ENCODE peak calls at places on chromosomes 11 and 22, in four cellular contexts. L is K562, B is SK-N-SH, C is GM12878. Q is an unnamed sample.

GRCh38 chr11:95922099-95922498 is 1.8 kb downstream of the MTMR2 start:
- DNase-seq in L (peak), B (no peak), C (no peak), Q (no peak)

GRCh38 chr11:9906043-9906791 is 242.3 kb downstream of the SWAP70 start:
- DNase-seq in L (no peak), B (no peak), C (no peak), Q (peak)

GRCh38 chr22:39180566-39180965 is 28.1 kb upstream of the CBX7 start:
- DNase-seq in L (no peak), B (no peak), C (no peak), Q (no peak)

GRCh38 chr22:26656896-26657851 is at the start of gene MIAT:
- DNase-seq in L (peak), B (peak), C (no peak), Q (peak)

GRCh38 chr11:112837162-112837826 is 123.9 kb upstream of the NCAM1 start:
- DNase-seq in L (no peak), B (peak), C (no peak), Q (no peak)

GRCh38 chr11:114621072-114621471 is 25.5 kb upstream of the NXPE4 start:
- DNase-seq in L (no peak), B (no peak), C (no peak), Q (no peak)

GRCh38 chr22:31969789-31970489 is 25.6 kb downstream of the YWHAH start:
- DNase-seq in L (peak), B (peak), C (no peak), Q (peak)

GRCh38 chr11:93169950-93170561 is 27.7 kb downstream of the SLC36A4 start:
- DNase-seq in L (peak), B (peak), C (no peak), Q (peak)

GRCh38 chr11:86205415-86206268 is 38.9 kb upstream of the EED start:
- DNase-seq in L (no peak), B (no peak), C (no peak), Q (no peak)

GRCh38 chr11:32427616-32427934 is 7.8 kb downstream of the WT1 start:
- DNase-seq in L (no peak), B (no peak), C (no peak), Q (no peak)

GRCh38 chr11:65778901-65779668 is 1.7 kb downstream of the AP5B1 start:
- DNase-seq in L (no peak), B (peak), C (no peak), Q (no peak)

GRCh38 chr11:87259731-87260130 is 222.0 kb downstream of the TMEM135 start:
- DNase-seq in L (no peak), B (no peak), C (no peak), Q (no peak)

GRCh38 chr11:69361048-69361447 is 67.1 kb downstream of the MYEOV start:
- DNase-seq in L (no peak), B (no peak), C (no peak), Q (no peak)

GRCh38 chr11:26593686-26594085 is 21.6 kb upstream of the MUC15 start:
- DNase-seq in L (no peak), B (no peak), C (no peak), Q (no peak)

GRCh38 chr11:117950999-117951961 is 22.1 kb upstream of the TMPRSS13 start:
- DNase-seq in L (no peak), B (no peak), C (no peak), Q (no peak)

GRCh38 chr22:17114958-17115235 is 6.3 kb downstream of the TMEM121B start:
- DNase-seq in L (no peak), B (no peak), C (no peak), Q (no peak)

GRCh38 chr22:29092243-29092642 is 19.4 kb downstream of the KREMEN1 start:
- DNase-seq in L (no peak), B (no peak), C (no peak), Q (no peak)

GRCh38 chr22:22840778-22841177 is 46.8 kb upstream of the IGLL5 start:
- DNase-seq in L (no peak), B (no peak), C (no peak), Q (no peak)

GRCh38 chr22:46568102-46568809 is 30.8 kb upstream of the CELSR1 start:
- DNase-seq in L (no peak), B (no peak), C (no peak), Q (no peak)

GRCh38 chr11:40118780-40119179 is 1340.7 kb downstream of the LRRC4C start:
- DNase-seq in L (peak), B (no peak), C (no peak), Q (no peak)

GRCh38 chr11:31955838-31956237 is 135.0 kb upstream of the RCN1 start:
- DNase-seq in L (no peak), B (no peak), C (no peak), Q (no peak)

GRCh38 chr22:40911772-40912171 is 39.4 kb upstream of the RBX1 start:
- DNase-seq in L (no peak), B (no peak), C (no peak), Q (peak)

GRCh38 chr22:17580461-17581031 is 17.2 kb downstream of the SLC25A18 start:
- DNase-seq in L (no peak), B (no peak), C (no peak), Q (no peak)

GRCh38 chr11:133526790-133527189 is 5.5 kb downstream of the OPCML start:
- DNase-seq in L (no peak), B (peak), C (no peak), Q (no peak)

GRCh38 chr22:26835929-26836528 is 178.6 kb downstream of the MIAT start:
- DNase-seq in L (peak), B (peak), C (no peak), Q (peak)

GRCh38 chr11:62610403-62610802 is 2.2 kb downstream of the EML3 start:
- DNase-seq in L (no peak), B (no peak), C (no peak), Q (no peak)

GRCh38 chr11:1931791-1932480 is 12.4 kb downstream of the TNNT3 start:
- DNase-seq in L (no peak), B (peak), C (no peak), Q (no peak)

GRCh38 chr11:134531331-134532135 is 119.5 kb upstream of the B3GAT1 start:
- DNase-seq in L (no peak), B (no peak), C (no peak), Q (no peak)

GRCh38 chr11:2097356-2097997 is 41.7 kb downstream of the IGF2 start:
- DNase-seq in L (peak), B (no peak), C (no peak), Q (peak)

GRCh38 chr22:25048659-25049657 is 96.4 kb downstream of the KIAA1671 start:
- DNase-seq in L (peak), B (peak), C (no peak), Q (peak)

GRCh38 chr11:1082346-1082727 is 7.7 kb downstream of the MUC2 start:
- DNase-seq in L (no peak), B (no peak), C (no peak), Q (no peak)

GRCh38 chr11:19849107-19849789 is 136.6 kb downstream of the NAV2 start:
- DNase-seq in L (no peak), B (no peak), C (no peak), Q (peak)

GRCh38 chr11:12217879-12218278 is 107.5 kb downstream of the MICAL2 start:
- DNase-seq in L (no peak), B (no peak), C (no peak), Q (no peak)

GRCh38 chr11:131486937-131487336 is 116.5 kb downstream of the NTM start:
- DNase-seq in L (no peak), B (no peak), C (no peak), Q (no peak)

GRCh38 chr11:60950933-60951610 is 904 bp downstream of the SLC15A3 start:
- DNase-seq in L (no peak), B (no peak), C (no peak), Q (no peak)
- TF ChIP-seq RCOR1 in L (no peak), B (no peak), C (no peak), Q (no peak)

DNA sequence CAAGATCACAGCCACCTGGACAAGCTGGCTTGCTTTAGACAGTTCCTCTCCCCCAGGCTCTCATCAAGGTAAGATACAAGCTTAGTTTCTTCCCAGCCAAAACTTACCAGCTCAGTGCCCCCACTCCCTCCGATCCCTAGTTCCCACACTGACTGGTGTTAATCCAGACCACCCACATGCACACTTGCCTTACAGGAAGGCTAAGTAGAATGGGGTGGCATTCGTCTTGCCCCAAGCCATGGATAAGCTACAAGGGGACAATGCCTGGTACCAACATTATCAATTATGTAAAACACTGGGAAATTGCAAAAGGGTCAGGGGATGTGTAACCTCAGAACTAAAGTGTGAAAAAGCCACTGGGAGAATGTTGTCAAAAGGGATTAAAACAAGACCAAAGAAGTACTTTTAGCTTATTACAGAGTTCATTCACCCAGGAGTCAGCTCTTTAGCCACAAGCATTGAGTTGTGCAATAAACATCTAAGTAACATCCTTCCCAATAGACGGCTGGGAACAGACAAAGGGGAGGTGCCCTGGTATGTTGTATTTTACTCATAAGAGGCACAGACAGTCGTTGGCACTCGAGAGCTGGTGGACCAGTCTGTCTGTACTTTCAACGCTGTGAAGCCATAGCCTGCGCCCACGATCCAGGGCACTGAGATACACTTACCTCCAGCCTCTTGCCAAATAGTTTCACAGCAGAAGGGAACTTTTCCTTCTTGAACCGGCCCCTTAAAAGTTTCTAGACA is 1.1 kb downstream of the DHCR7 start:
- DNase-seq in L (no peak), B (no peak), C (no peak), Q (peak)
- H3K9ac ChIP-seq in L (peak), B (no peak), C (peak), Q (no peak)

GRCh38 chr11:17719028-17719939 is at the start of gene MYOD1:
- DNase-seq in L (no peak), B (peak), C (no peak), Q (no peak)
- TF ChIP-seq RCOR1 in L (no peak), B (no peak), C (no peak), Q (no peak)

GRCh38 chr22:37032134-37032534 is 12.6 kb downstream of the MPST start:
- DNase-seq in L (no peak), B (no peak), C (no peak), Q (no peak)
- H3K9ac ChIP-seq in L (no peak), B (no peak), C (no peak), Q (no peak)

GRCh38 chr11:77361184-77361583 is 59.7 kb upstream of the GDPD4 start:
- DNase-seq in L (no peak), B (no peak), C (no peak), Q (peak)
- TF ChIP-seq RCOR1 in L (no peak), B (no peak), C (no peak), Q (no peak)

Q was measured in IMR-90.